ENCODE peak calls at places on chromosomes 4 and X, in eight cellular contexts. G is CD8-positive, alpha-beta T cell; U is lung; J is adrenal gland; Z is SJSA1; N is astrocyte; V is foreskin fibroblast; Y is fibroblast of pulmonary artery. M is an unnamed sample.

GRCh38 chr4:18020145-18020670 is 1.3 kb downstream of the LCORL start:
- DNase-seq in G (no peak), U (no peak), J (no peak), Z (no peak), N (no peak), V (peak), Y (peak), M (no peak)

GRCh38 chrX:41441934-41442823 is 5.0 kb upstream of the NYX start:
- DNase-seq in G (peak), U (peak), J (peak), Z (peak), N (peak), V (peak), Y (peak), M (peak)

GRCh38 chr4:147198411-147199051 is 252.9 kb upstream of the TTC29 start:
- DNase-seq in G (no peak), U (no peak), J (no peak), Z (no peak), N (peak), V (no peak), Y (peak), M (no peak)

GRCh38 chr4:128275351-128275750 is 12.3 kb downstream of the PGRMC2 start:
- DNase-seq in G (no peak), U (no peak), J (no peak), Z (no peak), N (peak), V (peak), Y (no peak), M (peak)

GRCh38 chr4:137390141-137390540 is 142.2 kb downstream of the PCDH18 start:
- DNase-seq in G (no peak), U (no peak), J (no peak), Z (no peak), N (peak), V (peak), Y (peak), M (no peak)

GRCh38 chr4:55311792-55312490 is 34.1 kb upstream of the SRD5A3 start:
- DNase-seq in G (no peak), U (no peak), J (no peak), Z (no peak), N (no peak), V (peak), Y (peak), M (no peak)

GRCh38 chrX:68989865-68990606 is 161.2 kb downstream of the EFNB1 start:
- DNase-seq in G (no peak), U (no peak), J (no peak), Z (peak), N (peak), V (peak), Y (peak), M (no peak)

GRCh38 chr4:156970501-156971167 is 965 bp downstream of the PDGFC start:
- DNase-seq in G (no peak), U (peak), J (peak), Z (peak), N (no peak), V (peak), Y (peak), M (peak)

GRCh38 chr4:6250235-6250983 is 19.2 kb upstream of the WFS1 start:
- DNase-seq in G (no peak), U (no peak), J (peak), Z (no peak), N (peak), V (peak), Y (peak), M (peak)

GRCh38 chr4:6221851-6222760 is 21.8 kb upstream of the JAKMIP1 start:
- DNase-seq in G (no peak), U (no peak), J (peak), Z (no peak), N (no peak), V (peak), Y (peak), M (no peak)

GRCh38 chr4:174275101-174275500 is 8.4 kb downstream of the FBXO8 start:
- DNase-seq in G (no peak), U (no peak), J (no peak), Z (no peak), N (no peak), V (no peak), Y (no peak), M (no peak)

GRCh38 chr4:56229947-56230346 is 157.3 kb downstream of the AASDH start:
- DNase-seq in G (no peak), U (no peak), J (no peak), Z (no peak), N (no peak), V (no peak), Y (no peak), M (no peak)

GRCh38 chr4:37706032-37706431 is 19.9 kb upstream of the RELL1 start:
- DNase-seq in G (no peak), U (no peak), J (no peak), Z (no peak), N (no peak), V (no peak), Y (no peak), M (no peak)

GRCh38 chrX:138986235-138986634 is 274.7 kb upstream of the FGF13 start:
- DNase-seq in G (no peak), U (no peak), J (no peak), Z (no peak), N (peak), V (peak), Y (no peak), M (peak)

GRCh38 chrX:145694048-145694447 is 123.6 kb upstream of the SLITRK2 start:
- DNase-seq in G (no peak), U (no peak), J (no peak), Z (no peak), N (no peak), V (no peak), Y (no peak), M (no peak)

GRCh38 chrX:118975831-118976598 is 1.6 kb downstream of the LONRF3 start:
- DNase-seq in G (peak), U (peak), J (peak), Z (peak), N (no peak), V (peak), Y (peak), M (no peak)

GRCh38 chrX:9874483-9874882 is 88.3 kb downstream of the SHROOM2 start:
- DNase-seq in G (no peak), U (no peak), J (no peak), Z (no peak), N (peak), V (no peak), Y (no peak), M (peak)

GRCh38 chr4:103076777-103077347 is 301 bp upstream of the SLC9B2 start:
- DNase-seq in G (no peak), U (no peak), J (no peak), Z (no peak), N (no peak), V (no peak), Y (no peak), M (no peak)

GRCh38 chr4:128871948-128872347 is 62.4 kb downstream of the JADE1 start:
- DNase-seq in G (no peak), U (no peak), J (no peak), Z (peak), N (peak), V (peak), Y (peak), M (peak)

GRCh38 chrX:103941201-103941975 is 21.0 kb upstream of the TMSB15B start:
- DNase-seq in G (no peak), U (no peak), J (no peak), Z (no peak), N (peak), V (peak), Y (peak), M (peak)

GRCh38 chr4:10743357-10743756 is 58.8 kb upstream of the CLNK start:
- DNase-seq in G (no peak), U (no peak), J (no peak), Z (no peak), N (no peak), V (no peak), Y (no peak), M (no peak)

GRCh38 chr4:10741961-10742699 is 57.6 kb upstream of the CLNK start:
- DNase-seq in G (no peak), U (no peak), J (no peak), Z (no peak), N (no peak), V (no peak), Y (no peak), M (no peak)

GRCh38 chr4:10750714-10751113 is 66.1 kb upstream of the CLNK start:
- DNase-seq in G (no peak), U (no peak), J (no peak), Z (no peak), N (peak), V (no peak), Y (no peak), M (no peak)

GRCh38 chr4:10747186-10747585 is 62.6 kb upstream of the CLNK start:
- DNase-seq in G (no peak), U (no peak), J (no peak), Z (no peak), N (no peak), V (no peak), Y (no peak), M (no peak)

DNA sequence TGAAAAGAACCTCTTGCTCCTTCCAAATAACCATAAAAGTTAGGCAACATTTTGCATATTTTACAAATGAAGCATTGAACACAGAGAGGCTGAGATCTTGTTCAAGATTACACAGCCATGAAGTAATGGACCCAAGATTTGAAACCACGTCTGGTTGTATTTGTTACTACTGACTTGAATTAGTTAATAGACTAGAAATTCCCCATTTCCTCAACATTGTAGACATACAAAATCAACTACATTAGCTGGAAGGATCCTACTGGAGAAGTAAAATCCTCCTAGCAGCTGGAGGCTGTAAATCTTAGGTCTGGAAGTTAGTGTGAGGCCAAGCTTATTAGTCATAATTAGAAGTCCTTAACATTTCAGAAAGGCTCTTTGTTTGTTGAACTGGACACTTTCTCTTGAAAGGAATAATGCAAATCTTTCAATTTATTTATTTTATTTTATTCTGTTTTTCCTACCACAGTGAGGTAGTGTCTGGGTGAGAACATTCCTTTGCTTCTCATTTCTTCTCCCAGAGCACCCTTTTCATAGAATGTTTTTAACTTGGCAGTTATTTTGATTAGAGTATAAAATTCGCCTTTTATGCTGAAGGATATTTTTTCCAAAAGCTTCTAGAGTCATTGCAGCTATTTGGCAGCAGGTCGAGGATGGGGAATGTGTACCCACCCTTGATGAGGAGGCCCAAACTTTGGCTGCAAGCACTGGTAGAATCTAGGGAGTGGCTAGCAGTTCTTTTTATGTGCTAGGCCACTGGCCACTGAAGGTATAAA is 62.0 kb upstream of the CLNK start:
- DNase-seq in G (no peak), U (no peak), J (no peak), Z (no peak), N (peak), V (peak), Y (no peak), M (no peak)
- H3K4me3 ChIP-seq in G (no peak), U (no peak), J (no peak), Z (no peak), N (no peak), V (no peak), Y (no peak), M (no peak)

DNA sequence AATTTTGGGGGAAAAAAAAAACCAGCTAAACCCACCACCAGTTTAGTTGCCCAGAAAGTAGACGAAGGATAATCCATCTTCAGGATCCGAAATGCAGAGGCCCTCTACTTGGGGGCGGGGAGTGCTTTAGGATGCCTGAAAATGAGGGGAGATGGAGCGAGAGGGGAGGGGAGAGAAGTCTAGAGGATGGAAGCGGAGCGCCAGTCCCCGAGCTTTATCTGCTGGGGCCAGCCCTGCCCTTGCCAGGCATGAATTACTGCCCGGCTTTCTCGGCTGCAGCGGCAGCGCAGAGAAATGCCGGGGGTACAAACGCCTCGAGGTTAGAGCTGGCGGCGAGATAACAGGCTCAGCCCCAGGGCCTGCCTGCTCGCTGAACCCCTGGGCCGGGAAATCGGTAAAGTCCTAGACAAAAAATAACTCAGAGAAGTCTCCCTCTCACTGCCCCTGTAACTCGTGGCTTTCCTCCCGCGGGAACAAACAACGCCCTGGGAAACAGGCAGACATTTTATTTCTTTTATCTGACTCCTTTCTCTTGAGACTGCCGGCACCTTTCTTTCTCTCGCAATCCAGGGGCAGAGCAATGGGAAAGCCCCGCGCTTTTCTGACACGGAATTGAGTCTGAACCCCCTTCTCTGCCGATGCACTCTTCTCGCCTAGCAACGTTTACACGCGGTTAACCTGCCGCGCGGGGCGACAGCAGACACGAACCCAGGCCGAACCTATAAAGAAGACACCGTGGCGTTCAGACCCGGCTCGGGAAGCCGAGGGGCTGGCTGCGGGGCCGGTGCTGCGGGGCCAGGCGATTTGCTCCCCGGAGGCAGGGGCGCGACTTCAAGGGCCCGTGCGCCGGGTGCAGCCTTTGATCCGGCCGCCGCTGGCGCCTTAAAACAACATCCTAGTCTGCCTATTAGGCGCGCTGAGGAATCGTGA is 3.1 kb upstream of the MSX1 start:
- DNase-seq in G (no peak), U (no peak), J (no peak), Z (no peak), N (no peak), V (peak), Y (no peak), M (no peak)
- H3K4me3 ChIP-seq in G (no peak), U (no peak), J (peak), Z (no peak), N (peak), V (peak), Y (peak), M (no peak)

DNA sequence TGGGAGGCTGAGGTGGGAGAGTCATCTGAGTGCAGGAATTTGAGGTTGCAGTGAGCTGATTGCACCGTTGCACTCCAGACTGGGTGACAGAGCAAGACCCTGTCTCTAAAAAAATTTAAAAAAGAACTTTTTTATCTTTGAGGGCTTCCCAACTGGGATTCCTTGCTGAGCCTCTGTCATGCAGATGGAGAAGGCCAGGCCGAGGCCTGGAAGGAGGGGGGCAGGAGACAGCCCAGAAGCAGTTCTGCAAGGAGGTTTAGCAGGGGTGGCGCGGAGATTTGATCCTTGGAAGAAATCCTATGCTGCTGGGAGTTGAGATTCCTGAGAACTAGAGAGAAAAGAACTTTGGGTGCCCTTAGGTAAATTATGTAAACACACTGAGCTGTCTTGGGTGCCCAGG is 2.5 kb upstream of the ARSD start:
- DNase-seq in G (no peak), U (no peak), J (no peak), Z (no peak), N (no peak), V (no peak), Y (no peak), M (no peak)
- H3K4me3 ChIP-seq in G (no peak), U (no peak), J (no peak), Z (no peak), N (no peak), V (no peak), Y (no peak), M (no peak)

GRCh38 chrX:155873203-155873602 is 7.9 kb upstream of the VAMP7 start:
- DNase-seq in G (no peak), U (no peak), J (no peak), Z (no peak), N (no peak), V (no peak), Y (no peak), M (no peak)

GRCh38 chrX:155876704-155877103 is 4.4 kb upstream of the VAMP7 start:
- DNase-seq in G (no peak), U (no peak), J (no peak), Z (no peak), N (no peak), V (no peak), Y (no peak), M (no peak)

GRCh38 chrX:155877288-155877687 is 3.9 kb upstream of the VAMP7 start:
- DNase-seq in G (no peak), U (no peak), J (no peak), Z (no peak), N (no peak), V (no peak), Y (no peak), M (no peak)

GRCh38 chrX:155871934-155872333 is 9.2 kb upstream of the VAMP7 start:
- DNase-seq in G (no peak), U (no peak), J (no peak), Z (no peak), N (no peak), V (no peak), Y (no peak), M (no peak)

DNA sequence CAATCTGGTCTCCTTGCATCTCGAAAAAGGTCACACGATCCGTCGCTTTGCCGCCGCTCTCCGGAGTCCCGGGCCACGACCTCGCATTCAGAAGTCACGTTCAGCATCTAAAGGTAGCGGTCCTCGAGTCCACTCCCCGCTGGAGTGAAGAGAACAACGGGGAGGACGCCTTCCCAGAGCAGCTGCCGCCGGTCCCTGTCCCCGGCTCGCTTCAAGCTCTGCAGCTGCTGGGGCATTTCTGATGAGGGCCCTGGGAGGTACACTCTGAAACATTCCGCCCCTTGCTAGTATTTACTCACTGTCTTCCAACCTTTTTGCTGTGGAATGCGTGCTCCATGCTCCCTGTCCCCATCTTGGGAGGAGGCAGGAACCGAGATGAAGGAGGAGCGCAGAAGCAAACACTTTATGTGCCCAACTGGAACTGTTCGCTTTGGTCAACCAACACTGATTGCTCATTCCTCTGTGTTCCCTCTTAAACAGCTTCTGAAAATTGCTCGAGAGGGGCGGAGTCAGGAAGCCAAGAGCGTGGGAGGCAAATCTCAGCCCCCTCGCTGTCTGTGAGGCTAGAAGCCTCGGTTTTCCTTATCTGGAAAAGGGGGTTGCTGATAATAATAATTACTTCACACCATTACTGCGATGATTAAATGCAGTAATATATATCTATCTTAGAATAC is 6.4 kb upstream of the VAMP7 start:
- DNase-seq in G (no peak), U (no peak), J (no peak), Z (no peak), N (no peak), V (peak), Y (no peak), M (no peak)
- H3K4me3 ChIP-seq in G (no peak), U (no peak), J (no peak), Z (no peak), N (peak), V (peak), Y (peak), M (no peak)

GRCh38 chr4:168540086-168540864 is 43.4 kb downstream of the PALLD start:
- DNase-seq in G (no peak), U (no peak), J (no peak), Z (peak), N (peak), V (peak), Y (no peak), M (no peak)
- H3K4me3 ChIP-seq in G (no peak), U (no peak), J (no peak), Z (peak), N (peak), V (no peak), Y (no peak), M (no peak)

DNA sequence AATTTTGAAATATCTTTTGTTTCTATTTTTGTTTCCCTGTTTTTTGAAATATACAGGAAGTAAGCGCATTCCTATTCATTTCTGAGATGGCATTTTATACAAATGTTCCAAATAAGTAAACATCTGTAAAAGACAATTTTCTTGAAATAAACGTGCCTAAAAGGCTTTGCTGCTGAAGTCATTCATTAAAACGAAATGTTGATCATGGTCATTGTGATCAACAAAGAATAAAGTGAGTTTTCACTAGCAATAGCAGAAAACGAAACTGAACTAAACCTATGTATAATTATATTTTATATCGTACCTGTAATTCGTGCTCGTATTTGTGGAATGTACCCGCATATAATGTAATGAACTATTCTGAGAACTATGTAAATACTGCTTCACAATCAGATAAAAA is 221.2 kb downstream of the MGST2 start:
- DNase-seq in G (no peak), U (no peak), J (no peak), Z (no peak), N (no peak), V (no peak), Y (no peak), M (no peak)
- H3K4me3 ChIP-seq in G (no peak), U (no peak), J (peak), Z (peak), N (no peak), V (peak), Y (no peak), M (peak)

GRCh38 chr4:3408793-3409330 is 32.9 kb upstream of the HGFAC start:
- DNase-seq in G (no peak), U (no peak), J (no peak), Z (no peak), N (no peak), V (no peak), Y (no peak), M (no peak)
- H3K4me3 ChIP-seq in G (no peak), U (no peak), J (no peak), Z (no peak), N (no peak), V (no peak), Y (no peak), M (no peak)

M was measured in bronchial epithelial cell.